ENCODE peak calls at places on chromosomes 12 and 14, in five cellular contexts. L is spleen, Z is vagina, D is Panc1, H is HCT116. Y is an unnamed sample. For H3K4me1, the result is how much of the 10 kb centered on the place peaks cover.

GRCh38 chr12:122862110-122862634 is 26.9 kb downstream of the HIP1R start:
- DNase-seq in D (no peak), H (no peak), L (peak), Z (no peak), Y (peak)

GRCh38 chr14:61380984-61381383 is 59.6 kb downstream of the PRKCH start:
- DNase-seq in H (no peak), D (no peak), Z (no peak), L (no peak), Y (no peak)

GRCh38 chr12:27870939-27871338 is 90.9 kb upstream of the MANSC4 start:
- DNase-seq in Z (no peak), D (no peak), L (no peak), H (no peak), Y (no peak)

GRCh38 chr12:76569685-76570604 is 10.4 kb upstream of the OSBPL8 start:
- DNase-seq in D (no peak), H (no peak), L (no peak), Z (no peak), Y (no peak)

GRCh38 chr12:11621797-11622423 is 27.6 kb upstream of the ETV6 start:
- DNase-seq in Z (no peak), D (no peak), L (no peak), H (no peak), Y (no peak)

GRCh38 chr12:106288510-106289195 is 13.9 kb upstream of the TCP11L2 start:
- DNase-seq in H (peak), Z (no peak), L (no peak), D (no peak), Y (no peak)

GRCh38 chr12:87311206-87311605 is 718.0 kb downstream of the C12orf50 start:
- DNase-seq in Z (no peak), L (no peak), H (no peak), D (no peak), Y (no peak)

GRCh38 chr12:116199160-116199559 is 78.3 kb downstream of the MED13L start:
- DNase-seq in H (no peak), L (no peak), Z (no peak), D (no peak), Y (no peak)

GRCh38 chr12:105355752-105356151 is 25.3 kb downstream of the C12orf75 start:
- DNase-seq in D (no peak), L (no peak), H (peak), Z (no peak), Y (no peak)

GRCh38 chr14:74522740-74523139 is 29.2 kb downstream of the ISCA2 start:
- DNase-seq in L (peak), D (no peak), Z (no peak), H (no peak), Y (no peak)

GRCh38 chr12:90216815-90217214 is 508.2 kb upstream of the ATP2B1 start:
- DNase-seq in D (no peak), Z (no peak), H (no peak), L (no peak), Y (no peak)

GRCh38 chr12:1939745-1940607 is 21.5 kb upstream of the CACNA2D4 start:
- DNase-seq in D (peak), L (peak), H (peak), Z (no peak), Y (peak)

GRCh38 chr14:79056879-79057278 is 886.7 kb downstream of the NRXN3 start:
- DNase-seq in L (no peak), D (no peak), H (no peak), Z (no peak), Y (no peak)

GRCh38 chr12:14602128-14602527 is 34.4 kb upstream of the PLBD1 start:
- DNase-seq in Z (no peak), L (no peak), D (no peak), H (no peak), Y (no peak)

GRCh38 chr12:93879476-93880376 is 202.6 kb downstream of the CRADD start:
- DNase-seq in D (no peak), L (no peak), H (no peak), Z (peak), Y (no peak)

GRCh38 chr14:36215217-36215598 is 38.7 kb upstream of the PTCSC3 start:
- DNase-seq in Z (no peak), L (no peak), H (no peak), D (no peak), Y (no peak)

GRCh38 chr12:75505706-75506312 is 5.6 kb downstream of the KRR1 start:
- DNase-seq in D (no peak), L (no peak), H (no peak), Z (no peak), Y (no peak)

GRCh38 chr12:93192878-93193277 is 184.8 kb upstream of the NUDT4 start:
- DNase-seq in D (no peak), H (no peak), Z (no peak), L (no peak), Y (no peak)

GRCh38 chr12:124398578-124399227 is 103.8 kb downstream of the RFLNA start:
- DNase-seq in Z (no peak), H (no peak), D (no peak), L (no peak), Y (peak)

GRCh38 chr14:68244272-68244975 is 424.8 kb downstream of the RAD51B start:
- DNase-seq in L (no peak), D (no peak), Z (no peak), H (no peak), Y (no peak)

GRCh38 chr12:110201995-110202394 is 77.8 kb downstream of the IFT81 start:
- DNase-seq in Z (no peak), L (no peak), D (no peak), H (no peak), Y (no peak)

GRCh38 chr12:40693503-40693863 is 1.2 kb downstream of the CNTN1 start:
- DNase-seq in D (no peak), H (peak), Z (no peak), L (no peak), Y (peak)

GRCh38 chr14:80381964-80382363 is 170.7 kb upstream of the DIO2 start:
- DNase-seq in D (no peak), H (no peak), Z (no peak), L (no peak), Y (no peak)

GRCh38 chr12:24898606-24899005 is 50.3 kb downstream of the BCAT1 start:
- DNase-seq in D (no peak), L (no peak), Z (no peak), H (no peak), Y (no peak)

GRCh38 chr14:23605931-23606585 is 27.5 kb upstream of the JPH4 start:
- DNase-seq in Z (no peak), L (no peak), D (no peak), H (no peak), Y (no peak)

GRCh38 chr12:113439606-113440030 is 17.4 kb downstream of the SDSL start:
- DNase-seq in L (no peak), Z (no peak), D (no peak), H (no peak), Y (no peak)

GRCh38 chr14:95078841-95079240 is 78.5 kb downstream of the DICER1 start:
- DNase-seq in H (no peak), Z (no peak), D (no peak), L (no peak), Y (no peak)

GRCh38 chr14:73008501-73008900 is 18.4 kb downstream of the ZFYVE1 start:
- DNase-seq in D (no peak), L (no peak), Z (no peak), H (no peak), Y (no peak)

GRCh38 chr12:90253674-90254181 is 545.1 kb upstream of the ATP2B1 start:
- DNase-seq in Z (no peak), L (peak), D (peak), H (peak), Y (peak)

GRCh38 chr14:65555358-65555757 is 142.8 kb downstream of the FUT8 start:
- DNase-seq in Z (no peak), L (no peak), D (no peak), H (no peak), Y (no peak)

GRCh38 chr12:89138048-89138852 is 214.1 kb downstream of the DUSP6 start:
- DNase-seq in D (no peak), L (no peak), H (no peak), Z (no peak), Y (no peak)

GRCh38 chr12:99709619-99710018 is 62.1 kb downstream of the GARIN6 start:
- DNase-seq in L (no peak), Z (no peak), H (no peak), D (no peak), Y (no peak)

GRCh38 chr12:56722832-56723231 is 2.3 kb downstream of the NACA start:
- DNase-seq in D (no peak), H (no peak), Z (no peak), L (no peak), Y (no peak)

GRCh38 chr14:99546230-99546879 is 57.7 kb downstream of the CCDC85C start:
- DNase-seq in H (no peak), Z (no peak), L (no peak), D (no peak), Y (no peak)

GRCh38 chr12:28865776-28866175 is 283.3 kb upstream of the FAR2 start:
- DNase-seq in L (no peak), D (no peak), H (no peak), Z (no peak), Y (no peak)

GRCh38 chr12:103561174-103561573 is 25.9 kb upstream of the STAB2 start:
- DNase-seq in D (no peak), L (no peak), Z (no peak), H (no peak), Y (no peak)

GRCh38 chr14:98010791-98011190 is 1213.6 kb downstream of the VRK1 start:
- DNase-seq in D (no peak), H (no peak), Z (no peak), L (no peak), Y (no peak)

GRCh38 chr12:108231909-108232434 is 102.9 kb downstream of the WSCD2 start:
- DNase-seq in L (no peak), H (no peak), D (no peak), Z (no peak), Y (no peak)

GRCh38 chr12:108228746-108229145 is 99.7 kb downstream of the WSCD2 start:
- DNase-seq in L (no peak), Z (no peak), D (no peak), H (no peak), Y (no peak)

GRCh38 chr12:108234155-108234554 is 105.0 kb downstream of the CMKLR1 start:
- DNase-seq in H (no peak), Z (no peak), D (no peak), L (no peak), Y (no peak)

GRCh38 chr12:108232565-108232964 is 103.5 kb downstream of the WSCD2 start:
- DNase-seq in Z (no peak), L (no peak), D (no peak), H (peak), Y (no peak)

GRCh38 chr12:108231109-108231905 is 102.2 kb downstream of the WSCD2 start:
- DNase-seq in L (no peak), Z (no peak), D (no peak), H (no peak), Y (no peak)
- H3K27ac ChIP-seq in L (no peak), Z (no peak), D (no peak), H (no peak), Y (no peak)

GRCh38 chr12:6337958-6338406 is 3.9 kb downstream of the TNFRSF1A start:
- DNase-seq in H (no peak), L (peak), D (no peak), Z (no peak), Y (no peak)

GRCh38 chr12:6335451-6336078 is 6.3 kb downstream of the TNFRSF1A start:
- DNase-seq in Z (no peak), D (no peak), L (peak), H (no peak), Y (no peak)

GRCh38 chr12:6336859-6337744 is 4.8 kb downstream of the TNFRSF1A start:
- DNase-seq in H (no peak), L (peak), D (no peak), Z (no peak), Y (no peak)

GRCh38 chr12:6334940-6335450 is 6.9 kb downstream of the TNFRSF1A start:
- DNase-seq in Z (no peak), H (no peak), D (no peak), L (peak), Y (peak)

DNA sequence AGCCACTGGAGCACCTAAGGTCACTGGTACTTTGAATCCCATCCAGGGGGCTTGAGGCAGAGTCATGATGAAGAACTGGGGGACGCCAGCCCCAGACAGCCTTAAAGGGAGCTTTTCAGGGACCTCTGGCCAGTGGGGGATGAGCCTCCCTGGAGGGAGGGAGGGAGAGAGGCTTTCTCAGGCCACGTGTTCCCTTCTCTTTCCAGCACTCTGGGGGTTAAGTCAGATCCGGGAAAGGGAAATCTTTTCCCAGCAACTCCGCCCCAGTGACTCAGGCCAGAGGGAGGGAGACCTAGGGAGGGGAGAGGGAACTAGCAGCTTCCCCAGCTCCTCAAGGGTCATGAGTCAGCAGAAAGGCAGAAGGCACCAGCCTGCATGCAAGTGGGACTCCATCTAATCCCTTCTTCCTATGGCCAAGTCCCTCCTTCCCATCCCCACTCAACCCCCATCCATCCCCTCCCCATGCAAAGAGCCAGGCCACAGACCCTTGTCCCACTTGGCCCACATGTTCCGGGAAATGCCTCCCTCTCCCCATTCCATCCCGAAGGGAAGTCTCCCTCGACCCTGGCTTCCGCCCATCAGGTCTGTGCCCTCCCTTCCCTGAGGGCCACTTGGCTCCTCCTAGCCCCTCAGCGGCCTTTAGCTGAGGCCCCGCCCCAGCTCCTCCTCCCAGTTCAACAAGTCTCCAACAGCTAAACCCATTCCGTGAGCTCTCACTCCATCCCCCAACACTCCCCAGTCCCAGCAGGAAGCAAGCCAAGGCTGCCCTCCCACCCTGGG is 5.6 kb downstream of the TNFRSF1A start:
- DNase-seq in L (peak), Z (peak), D (peak), H (peak), Y (peak)
- TF ChIP-seq POLR2AphosphoS5 in L (peak), Z (peak), D (peak), H (peak), Y (peak)

GRCh38 chr12:67658486-67658885 is 9.9 kb downstream of the DYRK2 start:
- DNase-seq in L (no peak), D (no peak), Z (no peak), H (no peak), Y (no peak)

GRCh38 chr12:67655829-67656614 is 7.5 kb downstream of the DYRK2 start:
- DNase-seq in H (no peak), D (no peak), L (no peak), Z (no peak), Y (no peak)

GRCh38 chr12:67661311-67662011 is 12.9 kb downstream of the DYRK2 start:
- DNase-seq in L (no peak), Z (no peak), H (no peak), D (no peak), Y (no peak)

GRCh38 chr12:67663121-67663520 is 14.6 kb downstream of the DYRK2 start:
- DNase-seq in L (no peak), D (no peak), H (no peak), Z (no peak), Y (no peak)

DNA sequence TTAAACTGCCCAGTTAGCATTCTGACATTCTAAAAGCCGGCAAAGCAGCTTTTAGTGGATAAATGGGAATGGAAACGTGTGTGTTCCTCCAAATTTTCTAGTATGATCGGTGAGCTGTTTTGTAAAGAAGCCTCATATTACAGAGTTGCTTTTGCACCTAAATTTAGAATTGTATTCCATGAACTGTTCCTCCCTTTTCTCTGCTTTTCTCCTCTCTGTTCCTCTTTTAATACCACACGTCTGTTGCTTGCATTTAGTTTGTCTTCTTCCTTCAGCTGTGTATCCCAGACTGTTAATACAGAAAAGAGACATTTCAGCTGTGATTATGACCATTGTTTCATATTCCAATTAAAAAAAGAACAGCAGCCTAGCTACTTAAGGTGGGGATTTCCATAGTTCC is 10.8 kb downstream of the DYRK2 start:
- DNase-seq in D (no peak), H (no peak), L (no peak), Z (no peak), Y (no peak)
- H3K4me1 ChIP-seq in D (under half), H (under half), L (under half), Z (half or more), Y (under half)

DNA sequence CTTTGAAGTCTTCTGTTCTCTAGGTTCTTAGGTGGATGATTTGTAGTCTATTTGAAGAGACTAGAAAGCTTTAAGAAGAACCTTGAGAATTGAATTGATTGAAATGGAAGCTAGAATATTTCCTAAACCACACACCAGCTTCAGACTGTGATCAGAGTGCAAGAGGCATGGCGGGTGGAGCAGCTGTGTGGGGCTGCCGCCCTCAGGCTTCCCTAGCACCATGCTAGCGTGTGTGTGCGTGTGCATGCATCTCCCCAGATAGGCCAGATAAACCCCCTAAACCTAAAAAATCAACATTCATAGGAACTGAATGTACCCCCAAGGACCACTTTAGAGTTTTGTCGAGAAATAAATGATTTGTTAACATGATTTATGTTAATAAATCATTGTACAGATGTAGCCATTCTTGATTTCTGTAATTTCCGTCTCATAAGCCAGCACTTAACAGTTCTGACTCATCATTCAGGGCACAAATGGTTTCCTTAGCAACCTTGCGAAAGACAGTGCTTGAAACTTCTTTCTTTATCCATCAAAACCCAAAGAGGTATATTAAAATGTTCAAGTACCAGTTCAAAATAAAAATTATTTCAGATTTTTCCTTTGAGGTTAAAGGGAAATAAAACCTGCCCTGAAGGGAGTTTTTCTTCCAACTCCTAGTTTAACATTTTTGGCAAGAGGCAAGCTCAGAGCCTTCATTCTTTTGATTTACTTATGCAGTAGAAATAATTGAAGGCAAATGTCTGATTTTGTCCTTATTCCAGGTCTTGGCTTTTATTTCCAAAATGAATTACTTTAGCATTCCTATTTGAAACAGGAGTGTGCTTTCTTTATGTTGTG is 206.2 kb upstream of the RGS6 start:
- DNase-seq in H (no peak), L (no peak), Z (peak), D (no peak), Y (no peak)
- H3K27ac ChIP-seq in H (no peak), L (no peak), Z (no peak), D (no peak), Y (no peak)

DNA sequence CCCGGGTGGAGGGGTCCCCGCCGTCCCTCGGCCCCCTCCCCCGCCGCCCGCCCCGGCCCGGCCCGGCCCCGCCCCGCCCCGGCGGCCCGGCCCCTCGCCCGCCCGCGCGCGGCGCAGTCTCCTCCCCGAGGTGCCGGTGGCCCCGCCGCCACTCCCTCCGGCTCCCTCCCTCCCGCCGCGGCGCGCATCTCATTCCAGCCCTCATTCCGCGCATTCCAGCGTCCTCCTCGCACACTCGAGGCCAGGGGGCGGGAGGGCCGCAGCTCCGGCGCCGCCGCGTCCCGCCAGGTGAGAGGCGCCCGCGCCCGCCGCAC is at the start of gene TEAD4:
- DNase-seq in Z (no peak), H (peak), D (no peak), L (no peak), Y (no peak)
- TF ChIP-seq POLR2AphosphoS5 in Z (no peak), H (peak), D (no peak), L (no peak), Y (no peak)

GRCh38 chr14:100851586-100851916 is 25.6 kb downstream of the MEG3 start:
- DNase-seq in D (no peak), Z (no peak), L (no peak), H (no peak), Y (no peak)

GRCh38 chr14:100851946-100852620 is 26.2 kb downstream of the MEG3 start:
- DNase-seq in L (peak), D (no peak), Z (no peak), H (no peak), Y (no peak)

GRCh38 chr14:100855256-100855930 is 29.5 kb downstream of the MEG3 start:
- DNase-seq in H (no peak), D (no peak), Z (no peak), L (peak), Y (no peak)

GRCh38 chr14:100856056-100856950 is 30.4 kb downstream of the MEG3 start:
- DNase-seq in H (no peak), Z (no peak), L (peak), D (no peak), Y (no peak)

GRCh38 chr14:100854435-100854834 is 28.5 kb downstream of the MEG3 start:
- DNase-seq in L (peak), H (no peak), D (no peak), Z (no peak), Y (no peak)
- H3K4me1 ChIP-seq in L (under half), H (under half), D (under half), Z (under half), Y (under half)

GRCh38 chr14:91231446-91231845 is 13.1 kb downstream of the GPR68 start:
- DNase-seq in D (no peak), H (no peak), Z (no peak), L (no peak), Y (no peak)
- H3K27ac ChIP-seq in D (no peak), H (no peak), Z (no peak), L (peak), Y (no peak)